ENCODE peak calls at places on chromosome 16, in six cellular contexts. One of them, this sample, is unnamed. For H3K4me1, the result is how much of the 10 kb centered on the place peaks cover.

GRCh38 chr16:51119576-51120288 is 31.3 kb downstream of the SALL1 start:
- DNase-seq in ovary: no peak
- DNase-seq in A549: no peak
- DNase-seq in transverse colon: no peak
- DNase-seq in HepG2: peak
- DNase-seq in suprapubic skin: no peak
- DNase-seq in this sample: no peak

GRCh38 chr16:4392382-4393242 is 21.0 kb downstream of the VASN start:
- DNase-seq in ovary: peak
- DNase-seq in A549: no peak
- DNase-seq in transverse colon: no peak
- DNase-seq in HepG2: no peak
- DNase-seq in suprapubic skin: peak
- DNase-seq in this sample: no peak

GRCh38 chr16:88372522-88372921 is 10.2 kb upstream of the ZNF469 start:
- DNase-seq in ovary: no peak
- DNase-seq in A549: no peak
- DNase-seq in transverse colon: no peak
- DNase-seq in HepG2: no peak
- DNase-seq in suprapubic skin: no peak
- DNase-seq in this sample: no peak

GRCh38 chr16:10126686-10127085 is 55.5 kb downstream of the GRIN2A start:
- DNase-seq in ovary: no peak
- DNase-seq in A549: no peak
- DNase-seq in transverse colon: no peak
- DNase-seq in HepG2: no peak
- DNase-seq in suprapubic skin: no peak
- DNase-seq in this sample: no peak

GRCh38 chr16:29900102-29900887 is at the start of gene ASPHD1:
- DNase-seq in ovary: peak
- DNase-seq in A549: peak
- DNase-seq in transverse colon: no peak
- DNase-seq in HepG2: peak
- DNase-seq in suprapubic skin: no peak
- DNase-seq in this sample: peak

GRCh38 chr16:55871411-55872038 is 3.6 kb downstream of the CES5A start:
- DNase-seq in ovary: no peak
- DNase-seq in A549: no peak
- DNase-seq in transverse colon: no peak
- DNase-seq in HepG2: peak
- DNase-seq in suprapubic skin: no peak
- DNase-seq in this sample: no peak

GRCh38 chr16:53091508-53092211 is 36.9 kb downstream of the CHD9 start:
- DNase-seq in ovary: peak
- DNase-seq in A549: no peak
- DNase-seq in transverse colon: peak
- DNase-seq in HepG2: no peak
- DNase-seq in suprapubic skin: peak
- DNase-seq in this sample: no peak

GRCh38 chr16:28974007-28974436 is 556 bp upstream of the SPNS1 start:
- DNase-seq in ovary: peak
- DNase-seq in A549: peak
- DNase-seq in transverse colon: peak
- DNase-seq in HepG2: peak
- DNase-seq in suprapubic skin: no peak
- DNase-seq in this sample: peak

GRCh38 chr16:85029413-85029794 is 1.8 kb downstream of the KIAA0513 start:
- DNase-seq in ovary: no peak
- DNase-seq in A549: no peak
- DNase-seq in transverse colon: peak
- DNase-seq in HepG2: no peak
- DNase-seq in suprapubic skin: no peak
- DNase-seq in this sample: no peak

GRCh38 chr16:2147981-2148671 is at the start of gene RAB26:
- DNase-seq in ovary: peak
- DNase-seq in A549: peak
- DNase-seq in transverse colon: peak
- DNase-seq in HepG2: peak
- DNase-seq in suprapubic skin: peak
- DNase-seq in this sample: no peak

GRCh38 chr16:30692381-30693074 is 6.4 kb upstream of the SRCAP start:
- DNase-seq in ovary: no peak
- DNase-seq in A549: no peak
- DNase-seq in transverse colon: no peak
- DNase-seq in HepG2: no peak
- DNase-seq in suprapubic skin: no peak
- DNase-seq in this sample: no peak

GRCh38 chr16:88368036-88368435 is 14.7 kb upstream of the ZNF469 start:
- DNase-seq in ovary: peak
- DNase-seq in A549: no peak
- DNase-seq in transverse colon: no peak
- DNase-seq in HepG2: no peak
- DNase-seq in suprapubic skin: peak
- DNase-seq in this sample: no peak

GRCh38 chr16:52573365-52574104 is 26.6 kb upstream of the TOX3 start:
- DNase-seq in ovary: no peak
- DNase-seq in A549: peak
- DNase-seq in transverse colon: peak
- DNase-seq in HepG2: peak
- DNase-seq in suprapubic skin: no peak
- DNase-seq in this sample: no peak

GRCh38 chr16:50309527-50310307 is 43.4 kb downstream of the ADCY7 start:
- DNase-seq in ovary: peak
- DNase-seq in A549: no peak
- DNase-seq in transverse colon: no peak
- DNase-seq in HepG2: peak
- DNase-seq in suprapubic skin: peak
- DNase-seq in this sample: no peak

GRCh38 chr16:4123617-4124300 is 7.5 kb upstream of the ADCY9 start:
- DNase-seq in ovary: no peak
- DNase-seq in A549: no peak
- DNase-seq in transverse colon: no peak
- DNase-seq in HepG2: no peak
- DNase-seq in suprapubic skin: no peak
- DNase-seq in this sample: no peak

GRCh38 chr16:76607317-76607716 is 330.1 kb downstream of the CNTNAP4 start:
- DNase-seq in ovary: no peak
- DNase-seq in A549: no peak
- DNase-seq in transverse colon: no peak
- DNase-seq in HepG2: no peak
- DNase-seq in suprapubic skin: no peak
- DNase-seq in this sample: no peak

GRCh38 chr16:87133112-87133850 is 183.9 kb downstream of the C16orf95 start:
- DNase-seq in ovary: no peak
- DNase-seq in A549: no peak
- DNase-seq in transverse colon: no peak
- DNase-seq in HepG2: no peak
- DNase-seq in suprapubic skin: no peak
- DNase-seq in this sample: no peak

GRCh38 chr16:24309222-24309905 is 53.2 kb downstream of the CACNG3 start:
- DNase-seq in ovary: no peak
- DNase-seq in A549: peak
- DNase-seq in transverse colon: no peak
- DNase-seq in HepG2: peak
- DNase-seq in suprapubic skin: no peak
- DNase-seq in this sample: no peak

GRCh38 chr16:74111583-74111982 is 185.0 kb upstream of the PSMD7 start:
- DNase-seq in ovary: no peak
- DNase-seq in A549: no peak
- DNase-seq in transverse colon: no peak
- DNase-seq in HepG2: no peak
- DNase-seq in suprapubic skin: no peak
- DNase-seq in this sample: no peak

GRCh38 chr16:51071326-51071725 is 79.7 kb downstream of the SALL1 start:
- DNase-seq in ovary: no peak
- DNase-seq in A549: no peak
- DNase-seq in transverse colon: no peak
- DNase-seq in HepG2: no peak
- DNase-seq in suprapubic skin: no peak
- DNase-seq in this sample: no peak

GRCh38 chr16:2842340-2843000 is 12.4 kb downstream of the ZG16B start:
- DNase-seq in ovary: peak
- DNase-seq in A549: peak
- DNase-seq in transverse colon: peak
- DNase-seq in HepG2: no peak
- DNase-seq in suprapubic skin: no peak
- DNase-seq in this sample: no peak

GRCh38 chr16:60203525-60204124 is 1469.5 kb upstream of the GOT2 start:
- DNase-seq in ovary: no peak
- DNase-seq in A549: peak
- DNase-seq in transverse colon: no peak
- DNase-seq in HepG2: no peak
- DNase-seq in suprapubic skin: no peak
- DNase-seq in this sample: no peak

GRCh38 chr16:57341062-57341440 is 17.5 kb upstream of the CCL22 start:
- DNase-seq in ovary: no peak
- DNase-seq in A549: no peak
- DNase-seq in transverse colon: no peak
- DNase-seq in HepG2: no peak
- DNase-seq in suprapubic skin: no peak
- DNase-seq in this sample: no peak

GRCh38 chr16:3952342-3953131 is 72.0 kb upstream of the CREBBP start:
- DNase-seq in ovary: peak
- DNase-seq in A549: no peak
- DNase-seq in transverse colon: peak
- DNase-seq in HepG2: no peak
- DNase-seq in suprapubic skin: peak
- DNase-seq in this sample: peak

GRCh38 chr16:28491080-28491969 is 549 bp downstream of the CLN3 start:
- DNase-seq in ovary: peak
- DNase-seq in A549: no peak
- DNase-seq in transverse colon: peak
- DNase-seq in HepG2: peak
- DNase-seq in suprapubic skin: peak
- DNase-seq in this sample: peak

GRCh38 chr16:86016201-86016965 is 117.4 kb downstream of the IRF8 start:
- DNase-seq in ovary: peak
- DNase-seq in A549: peak
- DNase-seq in transverse colon: peak
- DNase-seq in HepG2: peak
- DNase-seq in suprapubic skin: peak
- DNase-seq in this sample: peak

GRCh38 chr16:27838536-27839175 is 224.9 kb downstream of the GSG1L start:
- DNase-seq in ovary: no peak
- DNase-seq in A549: no peak
- DNase-seq in transverse colon: no peak
- DNase-seq in HepG2: no peak
- DNase-seq in suprapubic skin: no peak
- DNase-seq in this sample: no peak

GRCh38 chr16:19858006-19858653 is 26.5 kb downstream of the GPRC5B start:
- DNase-seq in ovary: no peak
- DNase-seq in A549: no peak
- DNase-seq in transverse colon: no peak
- DNase-seq in HepG2: no peak
- DNase-seq in suprapubic skin: peak
- DNase-seq in this sample: no peak

GRCh38 chr16:88599092-88599733 is 29.0 kb downstream of the ZC3H18 start:
- DNase-seq in ovary: no peak
- DNase-seq in A549: no peak
- DNase-seq in transverse colon: peak
- DNase-seq in HepG2: no peak
- DNase-seq in suprapubic skin: peak
- DNase-seq in this sample: peak

GRCh38 chr16:81410643-81411235 is 33.9 kb upstream of the CMIP start:
- DNase-seq in ovary: peak
- DNase-seq in A549: no peak
- DNase-seq in transverse colon: no peak
- DNase-seq in HepG2: no peak
- DNase-seq in suprapubic skin: no peak
- DNase-seq in this sample: no peak

GRCh38 chr16:22728167-22728836 is 85.7 kb upstream of the HS3ST2 start:
- DNase-seq in ovary: no peak
- DNase-seq in A549: no peak
- DNase-seq in transverse colon: no peak
- DNase-seq in HepG2: no peak
- DNase-seq in suprapubic skin: no peak
- DNase-seq in this sample: no peak

GRCh38 chr16:87203060-87203656 is 114.0 kb downstream of the C16orf95 start:
- DNase-seq in ovary: no peak
- DNase-seq in A549: peak
- DNase-seq in transverse colon: peak
- DNase-seq in HepG2: peak
- DNase-seq in suprapubic skin: no peak
- DNase-seq in this sample: peak

GRCh38 chr16:82845076-82845475 is 218.3 kb downstream of the CDH13 start:
- DNase-seq in ovary: no peak
- DNase-seq in A549: no peak
- DNase-seq in transverse colon: no peak
- DNase-seq in HepG2: no peak
- DNase-seq in suprapubic skin: no peak
- DNase-seq in this sample: no peak

GRCh38 chr16:17289050-17289449 is 181.7 kb downstream of the XYLT1 start:
- DNase-seq in ovary: no peak
- DNase-seq in A549: no peak
- DNase-seq in transverse colon: no peak
- DNase-seq in HepG2: no peak
- DNase-seq in suprapubic skin: no peak
- DNase-seq in this sample: no peak
- H3K27ac ChIP-seq in ovary: no peak
- H3K27ac ChIP-seq in A549: no peak
- H3K27ac ChIP-seq in transverse colon: no peak
- H3K27ac ChIP-seq in HepG2: no peak
- H3K27ac ChIP-seq in suprapubic skin: no peak
- H3K27ac ChIP-seq in this sample: no peak

DNA sequence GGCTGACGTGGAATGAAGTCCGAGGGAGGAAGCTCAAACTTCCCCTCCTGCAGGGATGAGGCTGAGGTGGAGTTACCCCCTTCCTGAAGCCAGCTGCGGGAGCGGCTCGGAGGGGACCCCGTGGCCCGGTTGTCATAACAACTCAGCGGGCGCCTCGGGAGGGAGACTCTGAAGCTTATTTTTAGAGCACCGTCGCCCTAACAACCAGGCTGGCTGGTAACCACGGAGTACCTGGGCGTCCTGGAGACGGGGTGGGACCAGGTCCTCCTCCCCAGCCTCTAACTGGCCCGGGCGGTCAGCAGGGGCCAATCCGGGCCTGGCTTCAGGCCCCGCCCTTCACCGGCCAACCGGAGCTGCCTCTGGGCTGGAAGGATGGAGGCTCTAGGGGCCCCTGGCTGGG is 27.7 kb downstream of the NECAB2 start:
- DNase-seq in ovary: no peak
- DNase-seq in A549: no peak
- DNase-seq in transverse colon: peak
- DNase-seq in HepG2: no peak
- DNase-seq in suprapubic skin: no peak
- DNase-seq in this sample: no peak
- TF ChIP-seq EP300 in ovary: no peak
- TF ChIP-seq EP300 in A549: no peak
- TF ChIP-seq EP300 in transverse colon: no peak
- TF ChIP-seq EP300 in HepG2: no peak
- TF ChIP-seq EP300 in suprapubic skin: no peak
- TF ChIP-seq EP300 in this sample: no peak

GRCh38 chr16:75263963-75264445 is 12.6 kb upstream of the BCAR1 start:
- DNase-seq in ovary: no peak
- DNase-seq in A549: no peak
- DNase-seq in transverse colon: peak
- DNase-seq in HepG2: no peak
- DNase-seq in suprapubic skin: peak
- DNase-seq in this sample: no peak
- H3K4me1 ChIP-seq in ovary: under half
- H3K4me1 ChIP-seq in A549: half or more
- H3K4me1 ChIP-seq in transverse colon: half or more
- H3K4me1 ChIP-seq in HepG2: half or more
- H3K4me1 ChIP-seq in suprapubic skin: half or more
- H3K4me1 ChIP-seq in this sample: under half

GRCh38 chr16:66651474-66651765 is 45.1 kb downstream of the CMTM4 start:
- DNase-seq in ovary: no peak
- DNase-seq in A549: no peak
- DNase-seq in transverse colon: no peak
- DNase-seq in HepG2: no peak
- DNase-seq in suprapubic skin: peak
- DNase-seq in this sample: no peak
- H3K27ac ChIP-seq in ovary: no peak
- H3K27ac ChIP-seq in A549: peak
- H3K27ac ChIP-seq in transverse colon: no peak
- H3K27ac ChIP-seq in HepG2: no peak
- H3K27ac ChIP-seq in suprapubic skin: no peak
- H3K27ac ChIP-seq in this sample: no peak